ENCODE peak calls at places on chromosomes 7 and 10, in four cellular contexts. V, D, E and A are unnamed samples.

GRCh38 chr7:101677421-101678137 is 48.5 kb upstream of the MYL10 start:
- DNase-seq in V (no peak), D (peak; percentile 42), E (no peak), A (peak; percentile 70)

GRCh38 chr10:77586719-77587423 is 50.7 kb downstream of the KCNMA1 start:
- DNase-seq in D (peak; percentile 71), E (no peak), V (no peak), A (peak; percentile 45)

GRCh38 chr7:113799896-113800295 is 118.9 kb downstream of the PPP1R3A start:
- DNase-seq in E (no peak), D (no peak), V (no peak), A (no peak)

GRCh38 chr7:100547872-100548271 is 8.9 kb downstream of the AGFG2 start:
- DNase-seq in E (peak; percentile 73), V (no peak), D (no peak), A (no peak)

GRCh38 chr7:91636129-91636724 is 244.3 kb downstream of the MTERF1 start:
- DNase-seq in D (peak; percentile 46), V (peak; percentile 35), E (peak; percentile 15), A (peak; percentile 52)

GRCh38 chr10:72241853-72242252 is 25.8 kb upstream of the ASCC1 start:
- DNase-seq in E (no peak), V (no peak), D (no peak), A (no peak)

GRCh38 chr10:122911889-122912484 is 1.6 kb downstream of the FAM24A start:
- DNase-seq in V (peak; percentile 29), D (peak; percentile 21), E (peak; percentile 59), A (peak; percentile 67)

GRCh38 chr7:21966271-21966670 is 20.6 kb upstream of the CDCA7L start:
- DNase-seq in E (no peak), D (no peak), V (no peak), A (no peak)

GRCh38 chr7:111958431-111958830 is 247.8 kb downstream of the DOCK4 start:
- DNase-seq in E (no peak), D (no peak), V (no peak), A (no peak)

GRCh38 chr10:88810196-88810961 is 7.8 kb downstream of the LIPM start:
- DNase-seq in E (peak; percentile 3), V (peak; percentile 20), D (peak; percentile 79), A (peak; percentile 68)

GRCh38 chr10:11881028-11881476 is 57.9 kb downstream of the PROSER2 start:
- DNase-seq in V (no peak), E (no peak), D (no peak), A (no peak)

GRCh38 chr10:75099952-75100763 is 11.3 kb upstream of the SAMD8 start:
- DNase-seq in E (peak; percentile 90), V (peak; percentile 50), D (peak; percentile 67), A (peak; percentile 78)

GRCh38 chr10:97549587-97550322 is 22.8 kb upstream of the ANKRD2 start:
- DNase-seq in V (peak; percentile 29), E (no peak), D (no peak), A (no peak)

GRCh38 chr10:16933799-16934198 is 116.6 kb upstream of the RSU1 start:
- DNase-seq in V (no peak), D (no peak), E (no peak), A (no peak)

GRCh38 chr10:124543146-124543545 is 81.5 kb downstream of the LHPP start:
- DNase-seq in V (no peak), E (no peak), D (no peak), A (no peak)

GRCh38 chr7:139676390-139676789 is 101.4 kb downstream of the HIPK2 start:
- DNase-seq in E (no peak), V (no peak), D (no peak), A (no peak)

GRCh38 chr7:54811925-54812264 is 52.9 kb upstream of the SEC61G start:
- DNase-seq in E (no peak), V (no peak), D (no peak), A (no peak)

GRCh38 chr7:74599251-74599650 is 58.3 kb upstream of the GTF2I start:
- DNase-seq in E (no peak), D (no peak), V (no peak), A (peak; percentile 4)

GRCh38 chr7:64651632-64652165 is 14.2 kb upstream of the ZNF107 start:
- DNase-seq in V (no peak), E (no peak), D (no peak), A (peak; percentile 47)

DNA sequence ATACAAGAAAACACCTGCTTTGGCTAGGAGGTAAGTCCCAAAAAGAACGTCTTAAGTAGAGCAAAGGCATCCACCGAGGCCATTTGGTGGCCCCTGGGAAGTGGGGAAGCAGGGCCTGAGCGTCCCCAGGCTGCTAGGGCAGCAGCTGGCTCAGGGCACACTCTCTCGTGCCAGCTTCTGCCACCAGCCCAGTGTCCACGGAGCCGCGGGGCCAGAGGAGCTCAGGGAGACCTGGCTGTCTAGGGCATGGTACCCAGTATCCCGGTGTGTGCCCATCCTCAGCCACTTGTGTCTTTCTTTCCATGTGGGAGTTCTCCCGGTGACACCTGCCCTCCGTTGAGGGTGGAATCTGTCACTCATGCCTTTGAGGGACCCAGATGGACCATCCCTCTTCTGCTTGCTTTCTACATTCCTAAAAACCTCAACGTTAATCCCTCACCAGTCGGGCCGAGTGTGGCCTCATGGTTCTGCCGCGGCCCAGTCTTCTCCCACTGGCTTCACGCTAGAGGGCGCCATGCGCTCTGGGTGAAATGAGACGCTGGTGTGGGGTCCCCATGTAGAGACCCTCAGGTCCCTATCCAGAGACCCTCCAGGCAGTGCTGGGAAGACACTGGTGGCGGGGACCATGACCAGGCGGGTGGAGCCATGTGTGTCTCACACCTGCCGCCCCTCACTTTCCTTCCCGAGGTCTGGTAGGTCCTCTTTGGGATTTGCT is 9.5 kb upstream of the AP5Z1 start:
- DNase-seq in D (no peak), E (no peak), V (no peak), A (no peak)
- TF ChIP-seq POLR2A in D (no peak), E (no peak), V (no peak), A (no peak)

DNA sequence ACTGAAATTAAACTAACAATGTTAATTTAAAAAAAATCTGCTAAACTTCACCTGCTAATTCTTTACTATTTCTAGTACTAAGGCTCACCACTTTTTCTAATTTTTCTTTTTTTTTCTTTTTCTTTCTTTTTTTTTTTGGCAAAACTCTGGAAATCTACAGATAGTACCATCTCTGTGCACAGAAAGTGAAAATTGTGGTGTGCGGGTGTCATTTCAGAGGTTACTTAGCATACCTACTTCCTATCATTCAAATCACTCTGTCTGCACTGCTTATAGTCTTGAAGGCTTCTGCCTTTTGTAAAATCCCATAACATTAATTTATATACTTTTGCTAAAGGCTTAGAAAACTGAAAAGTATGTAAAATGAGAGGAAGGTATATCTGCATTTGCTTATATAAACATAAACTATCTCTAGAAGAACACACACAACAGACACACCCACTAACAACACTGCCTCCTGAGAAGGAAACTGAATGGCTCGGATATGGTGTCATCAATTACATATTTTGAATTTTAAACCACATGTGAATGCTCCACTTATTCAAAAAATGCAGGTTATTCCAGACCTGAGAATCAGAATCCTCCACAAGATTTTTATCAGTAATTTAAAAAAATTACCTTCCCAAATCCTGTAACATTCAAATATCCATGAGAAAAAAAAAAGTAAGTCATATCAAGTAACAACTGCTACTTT is 229.5 kb downstream of the PARD3 start:
- DNase-seq in V (no peak), E (no peak), D (no peak), A (no peak)
- TF ChIP-seq MAX in V (no peak), E (no peak), D (no peak), A (no peak)

GRCh38 chr7:44801890-44802289 is 5.4 kb downstream of the PPIA start:
- DNase-seq in E (no peak), V (no peak), D (no peak), A (peak; percentile 41)
- TF ChIP-seq POLR2A in E (peak; percentile 24), V (peak; percentile 21), D (no peak), A (no peak)

DNA sequence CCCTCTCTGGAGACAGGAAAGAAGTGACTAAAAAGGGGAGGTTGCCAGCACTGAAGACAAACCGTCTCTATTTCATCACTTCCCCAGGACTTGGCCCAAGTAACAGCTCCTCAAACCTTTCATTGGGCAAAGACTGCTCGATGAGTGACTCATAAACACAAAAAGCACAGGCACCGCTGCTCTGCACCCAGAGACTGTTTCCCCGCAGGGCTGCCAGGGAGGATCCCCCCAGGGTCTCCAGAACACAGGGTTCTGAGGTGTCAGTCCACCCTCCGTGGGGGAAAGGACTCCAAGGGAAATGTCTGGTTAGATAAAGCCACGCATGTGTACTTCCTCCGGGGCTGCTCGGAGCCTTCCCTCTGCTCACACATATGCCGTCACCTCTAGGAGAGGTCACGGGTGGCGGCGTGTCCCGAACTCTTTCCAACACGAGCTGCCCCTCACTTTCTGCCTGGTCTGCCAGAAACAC is 59.9 kb downstream of the INSIG1 start:
- DNase-seq in V (no peak), D (no peak), E (no peak), A (peak; percentile 98)
- TF ChIP-seq MAX in V (no peak), D (no peak), E (no peak), A (peak; percentile 40)

GRCh38 chr7:5595545-5596045 is 172.0 kb upstream of the TNRC18 start:
- DNase-seq in D (peak; percentile 54), V (no peak), E (peak; percentile 84), A (peak; percentile 99)
- TF ChIP-seq POLR2A in D (no peak), V (no peak), E (peak; percentile 58), A (no peak)

GRCh38 chr7:15920953-15921352 is 234.5 kb upstream of the MEOX2 start:
- DNase-seq in V (no peak), E (no peak), D (no peak), A (no peak)

GRCh38 chr7:15925608-15926007 is 239.1 kb upstream of the MEOX2 start:
- DNase-seq in E (no peak), V (no peak), D (no peak), A (no peak)

GRCh38 chr7:15924910-15925309 is 238.4 kb upstream of the MEOX2 start:
- DNase-seq in D (no peak), E (no peak), V (no peak), A (no peak)

GRCh38 chr7:15922002-15922401 is 235.5 kb upstream of the MEOX2 start:
- DNase-seq in E (no peak), D (no peak), V (no peak), A (no peak)

GRCh38 chr7:15921576-15921975 is 235.1 kb upstream of the MEOX2 start:
- DNase-seq in V (no peak), E (no peak), D (no peak), A (no peak)
- TF ChIP-seq MAX in V (no peak), E (no peak), D (no peak), A (no peak)